ENCODE peak calls at places on chromosomes 16 and 17, in eight cellular contexts. H, A, Y, N, D, R, V and J are unnamed samples.

GRCh38 chr17:78359216-78359935 is 501 bp downstream of the SOCS3 start:
- DNase-seq in R (peak; percentile 97), Y (no peak), V (no peak), A (no peak), D (peak; percentile 52), N (peak; percentile 52), H (no peak), J (no peak)

GRCh38 chr17:65696739-65697394 is 135.4 kb upstream of the AXIN2 start:
- DNase-seq in H (no peak), V (no peak), A (no peak), N (no peak), Y (no peak), R (peak; percentile 75), D (peak; percentile 33), J (no peak)

GRCh38 chr17:74773871-74774286 is 2.3 kb downstream of the NAT9 start:
- DNase-seq in R (peak; percentile 94), V (no peak), H (no peak), D (no peak), N (no peak), A (no peak), Y (no peak), J (no peak)

GRCh38 chr17:83155128-83156081 is 76.0 kb downstream of the METRNL start:
- DNase-seq in N (peak; percentile 31), A (no peak), Y (no peak), D (peak; percentile 19), V (no peak), R (peak; percentile 96), H (no peak), J (no peak)

GRCh38 chr16:71709231-71709781 is 15.2 kb downstream of the PHLPP2 start:
- DNase-seq in D (peak; percentile 34), N (no peak), V (no peak), H (no peak), A (no peak), Y (no peak), R (peak; percentile 66), J (peak; percentile 23)

GRCh38 chr16:15741207-15741871 is 91.3 kb downstream of the NDE1 start:
- DNase-seq in R (no peak), D (no peak), H (no peak), Y (no peak), A (no peak), N (no peak), V (no peak), J (no peak)

GRCh38 chr16:81833751-81834150 is 54.7 kb downstream of the PLCG2 start:
- DNase-seq in N (no peak), A (no peak), H (no peak), Y (no peak), R (no peak), V (no peak), D (no peak), J (no peak)

GRCh38 chr17:36600477-36600876 is 906 bp upstream of the MRM1 start:
- DNase-seq in D (no peak), V (no peak), H (no peak), A (no peak), R (no peak), N (peak; percentile 19), Y (no peak), J (no peak)

GRCh38 chr17:76405967-76406647 is 21.7 kb downstream of the SPHK1 start:
- DNase-seq in H (no peak), N (no peak), R (peak; percentile 99), V (no peak), A (no peak), Y (peak; percentile 80), D (peak; percentile 19), J (no peak)

GRCh38 chr17:80872999-80873951 is 118.4 kb upstream of the CHMP6 start:
- DNase-seq in R (peak; percentile 84), A (no peak), D (no peak), Y (no peak), N (peak; percentile 90), V (no peak), H (no peak), J (no peak)

GRCh38 chr16:35252356-35252936 is 1793.0 kb downstream of the TP53TG3F start:
- DNase-seq in Y (no peak), D (peak; percentile 8), R (no peak), N (no peak), V (no peak), H (no peak), A (no peak), J (no peak)

GRCh38 chr17:752620-753219 is 656 bp upstream of the GEMIN4 start:
- DNase-seq in N (peak; percentile 80), D (peak; percentile 73), A (peak; percentile 53), Y (peak; percentile 73), R (peak; percentile 88), H (no peak), V (peak; percentile 21), J (no peak)

GRCh38 chr16:17578921-17579876 is 108.4 kb upstream of the XYLT1 start:
- DNase-seq in H (peak; percentile 46), N (peak; percentile 89), D (peak; percentile 83), Y (peak; percentile 47), V (peak; percentile 38), R (peak; percentile 85), A (peak; percentile 43), J (peak; percentile 78)

GRCh38 chr17:21199856-21200255 is 14.1 kb downstream of the TMEM11 start:
- DNase-seq in A (no peak), R (peak; percentile 73), D (no peak), N (peak; percentile 67), Y (no peak), H (no peak), V (no peak), J (no peak)

GRCh38 chr16:79372504-79373184 is 227.9 kb downstream of the MAF start:
- DNase-seq in D (peak; percentile 56), V (no peak), H (no peak), N (no peak), R (no peak), A (no peak), Y (no peak), J (peak; percentile 84)

GRCh38 chr16:71357681-71358080 is 842 bp upstream of the CALB2 start:
- DNase-seq in V (no peak), H (no peak), N (peak; percentile 47), R (peak; percentile 65), Y (no peak), D (no peak), A (no peak), J (no peak)

DNA sequence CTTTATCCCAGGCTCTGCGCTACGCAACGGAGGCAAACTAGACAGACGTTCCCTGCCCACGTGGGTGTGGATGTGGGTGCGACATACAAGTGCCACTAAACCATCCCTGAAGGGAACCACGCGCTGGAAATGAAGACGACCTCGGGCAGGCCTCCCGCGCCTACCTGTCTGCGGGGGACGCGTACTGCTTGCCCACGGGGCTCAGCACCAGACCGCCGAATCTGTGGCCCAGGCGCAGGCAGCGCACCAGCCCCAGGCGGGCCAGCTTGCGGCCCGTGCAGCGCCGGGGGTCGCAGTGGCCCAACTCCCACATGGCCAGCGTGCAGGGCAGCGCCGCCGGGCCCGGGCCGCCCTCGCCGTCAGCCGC is 480 bp downstream of the TSR3 start:
- DNase-seq in R (no peak), D (no peak), Y (no peak), N (no peak), H (no peak), A (no peak), V (no peak), J (no peak)
- H3K27ac ChIP-seq in R (peak overlapping the region; percentile 45), D (peak overlapping the region; percentile 23), Y (no peak overlapping the region), N (no peak overlapping the region), H (peak overlapping the region; percentile 78), A (peak overlapping the region; percentile 39), V (peak overlapping the region; percentile 46), J (peak overlapping the region; percentile 66)

DNA sequence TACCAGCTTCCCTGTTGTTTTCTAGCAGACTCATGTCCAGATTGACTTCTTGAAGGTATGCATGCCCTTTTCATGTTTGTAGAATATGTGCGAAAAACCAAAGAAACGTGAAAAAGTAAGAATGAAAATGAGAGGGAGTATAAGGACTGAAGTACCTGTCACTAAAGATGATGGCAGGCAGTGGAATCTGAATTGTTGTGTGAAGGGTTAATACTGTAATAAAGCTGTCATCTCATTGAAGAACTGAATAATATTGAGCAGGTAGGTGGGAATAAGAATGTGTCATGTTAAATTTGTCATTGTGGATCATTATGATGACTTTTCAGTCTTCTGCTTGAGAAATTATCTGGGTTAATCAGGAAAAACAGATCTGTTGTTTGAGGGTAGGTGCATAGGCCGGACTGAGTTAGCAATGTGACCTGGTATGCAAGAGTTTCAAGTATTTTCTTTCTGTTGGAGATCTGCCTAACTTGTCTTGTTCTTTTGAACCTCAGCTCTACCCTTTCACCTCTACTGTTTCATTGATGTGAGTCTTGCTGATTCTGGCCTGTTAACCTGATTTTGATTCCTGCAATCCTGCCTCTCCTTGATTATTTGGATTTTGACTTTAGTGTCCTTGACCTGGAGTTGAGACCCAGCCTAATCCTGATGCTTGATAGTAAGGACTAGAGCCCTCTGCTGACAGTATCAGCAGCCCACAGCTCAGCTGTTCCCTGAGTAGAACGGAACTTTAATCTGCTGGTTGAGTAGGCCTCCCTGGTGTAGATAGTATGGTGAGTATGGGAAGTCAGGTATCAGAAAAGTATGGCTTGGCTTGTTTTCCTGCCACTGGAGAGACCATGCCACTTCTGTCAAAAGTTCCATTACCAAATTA is 64.6 kb downstream of the MAP2K4 start:
- DNase-seq in A (no peak), N (no peak), Y (no peak), H (no peak), V (no peak), D (no peak), R (no peak), J (no peak)
- TF ChIP-seq CTCF in A (no peak), N (peak; percentile 48), Y (no peak), H (peak; percentile 23), V (no peak), D (no peak), R (no peak), J (no peak)

GRCh38 chr16:10402975-10403374 is 17.1 kb downstream of the ATF7IP2 start:
- DNase-seq in A (no peak), Y (no peak), H (no peak), V (no peak), R (no peak), D (no peak), N (no peak), J (no peak)

GRCh38 chr16:10410469-10410868 is 24.6 kb downstream of the ATF7IP2 start:
- DNase-seq in H (no peak), V (no peak), A (no peak), D (no peak), Y (no peak), N (no peak), R (no peak), J (no peak)

GRCh38 chr16:10408824-10409381 is 23.0 kb downstream of the ATF7IP2 start:
- DNase-seq in H (no peak), N (no peak), D (no peak), A (no peak), V (no peak), R (no peak), Y (no peak), J (no peak)

DNA sequence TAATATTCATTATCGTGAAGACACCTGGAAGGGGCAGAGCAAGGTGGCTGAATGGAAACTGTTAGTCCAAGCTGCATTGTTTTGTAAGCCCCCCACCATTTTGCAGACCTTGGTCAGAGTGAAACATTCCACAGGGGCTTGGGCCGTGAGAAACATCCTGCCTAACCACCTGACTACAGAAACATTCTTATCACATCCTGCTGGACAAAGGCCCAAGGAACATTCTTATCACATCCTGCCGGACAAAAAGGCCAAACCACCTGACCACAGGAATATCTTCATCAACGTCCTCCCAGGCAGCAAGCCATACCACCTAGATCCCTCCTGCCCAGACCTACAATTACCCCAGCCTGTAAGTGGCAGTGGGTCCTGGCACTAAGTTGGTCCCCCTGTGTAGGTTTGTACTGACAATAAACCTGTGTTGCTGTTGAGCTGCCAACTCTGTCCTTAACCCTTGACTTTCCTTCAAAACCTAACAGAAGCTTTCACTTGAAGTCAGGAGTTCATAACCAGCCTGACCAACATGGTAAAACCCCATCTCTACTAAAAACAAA is 19.6 kb downstream of the ATF7IP2 start:
- DNase-seq in R (no peak), A (no peak), N (no peak), H (no peak), D (no peak), V (no peak), Y (no peak), J (no peak)
- H3K27ac ChIP-seq in R (no peak overlapping the region), A (no peak overlapping the region), N (no peak overlapping the region), H (no peak overlapping the region), D (no peak overlapping the region), V (no peak overlapping the region), Y (no peak overlapping the region), J (no peak overlapping the region)

GRCh38 chr16:29107299-29107698 is 122.4 kb downstream of the LAT start:
- DNase-seq in V (no peak), H (no peak), N (peak; percentile 82), R (no peak), A (no peak), D (no peak), Y (no peak), J (no peak)
- TF ChIP-seq CTCF in V (no peak), H (no peak), N (peak; percentile 25), R (no peak), A (no peak), D (no peak), Y (no peak), J (no peak)